ENCODE peak calls at places on chromosomes 5 and 9, in six cellular contexts. One of them, this sample, is unnamed. For H3K4me1, the result is how much of the 10 kb centered on the place peaks cover.

GRCh38 chr5:1402611-1403255 is 42.5 kb downstream of the SLC6A3 start:
- DNase-seq in stomach: no peak
- DNase-seq in tibial nerve: no peak
- DNase-seq in uterus: no peak
- DNase-seq in body of pancreas: no peak
- DNase-seq in right lobe of liver: no peak
- DNase-seq in this sample: peak

GRCh38 chr5:67248703-67249589 is 52.3 kb upstream of the CD180 start:
- DNase-seq in stomach: no peak
- DNase-seq in tibial nerve: no peak
- DNase-seq in uterus: no peak
- DNase-seq in body of pancreas: no peak
- DNase-seq in right lobe of liver: no peak
- DNase-seq in this sample: no peak

GRCh38 chr5:102600964-102601363 is 102.2 kb upstream of the SLCO6A1 start:
- DNase-seq in stomach: no peak
- DNase-seq in tibial nerve: no peak
- DNase-seq in uterus: no peak
- DNase-seq in body of pancreas: no peak
- DNase-seq in right lobe of liver: no peak
- DNase-seq in this sample: no peak

GRCh38 chr5:134891473-134891872 is 13.5 kb upstream of the PCBD2 start:
- DNase-seq in stomach: no peak
- DNase-seq in tibial nerve: no peak
- DNase-seq in uterus: no peak
- DNase-seq in body of pancreas: no peak
- DNase-seq in right lobe of liver: no peak
- DNase-seq in this sample: no peak

GRCh38 chr5:54013556-54014157 is 296.7 kb downstream of the ARL15 start:
- DNase-seq in stomach: no peak
- DNase-seq in tibial nerve: peak
- DNase-seq in uterus: no peak
- DNase-seq in body of pancreas: peak
- DNase-seq in right lobe of liver: no peak
- DNase-seq in this sample: peak

GRCh38 chr5:161372682-161373344 is 173.7 kb downstream of the GABRB2 start:
- DNase-seq in stomach: no peak
- DNase-seq in tibial nerve: no peak
- DNase-seq in uterus: no peak
- DNase-seq in body of pancreas: no peak
- DNase-seq in right lobe of liver: no peak
- DNase-seq in this sample: no peak

GRCh38 chr5:37665889-37666288 is 174.0 kb downstream of the GDNF start:
- DNase-seq in stomach: no peak
- DNase-seq in tibial nerve: no peak
- DNase-seq in uterus: no peak
- DNase-seq in body of pancreas: peak
- DNase-seq in right lobe of liver: no peak
- DNase-seq in this sample: peak

GRCh38 chr5:132207783-132208182 is 19.9 kb downstream of the P4HA2 start:
- DNase-seq in stomach: no peak
- DNase-seq in tibial nerve: no peak
- DNase-seq in uterus: no peak
- DNase-seq in body of pancreas: no peak
- DNase-seq in right lobe of liver: peak
- DNase-seq in this sample: no peak

GRCh38 chr9:2119490-2120046 is 104.4 kb downstream of the SMARCA2 start:
- DNase-seq in stomach: no peak
- DNase-seq in tibial nerve: no peak
- DNase-seq in uterus: no peak
- DNase-seq in body of pancreas: no peak
- DNase-seq in right lobe of liver: no peak
- DNase-seq in this sample: no peak

GRCh38 chr9:27414215-27414731 is 109.8 kb upstream of the IFNK start:
- DNase-seq in stomach: peak
- DNase-seq in tibial nerve: no peak
- DNase-seq in uterus: no peak
- DNase-seq in body of pancreas: peak
- DNase-seq in right lobe of liver: no peak
- DNase-seq in this sample: no peak

GRCh38 chr9:77764894-77765780 is 117.0 kb upstream of the GNA14 start:
- DNase-seq in stomach: no peak
- DNase-seq in tibial nerve: no peak
- DNase-seq in uterus: no peak
- DNase-seq in body of pancreas: peak
- DNase-seq in right lobe of liver: no peak
- DNase-seq in this sample: no peak

GRCh38 chr5:6356578-6357164 is 21.7 kb downstream of the MED10 start:
- DNase-seq in stomach: no peak
- DNase-seq in tibial nerve: no peak
- DNase-seq in uterus: no peak
- DNase-seq in body of pancreas: no peak
- DNase-seq in right lobe of liver: no peak
- DNase-seq in this sample: no peak

GRCh38 chr5:42250-42649 is 49.7 kb upstream of the PLEKHG4B start:
- DNase-seq in stomach: no peak
- DNase-seq in tibial nerve: no peak
- DNase-seq in uterus: no peak
- DNase-seq in body of pancreas: peak
- DNase-seq in right lobe of liver: no peak
- DNase-seq in this sample: no peak

GRCh38 chr5:154478224-154478565 is at the start of gene HAND1:
- DNase-seq in stomach: peak
- DNase-seq in tibial nerve: no peak
- DNase-seq in uterus: peak
- DNase-seq in body of pancreas: peak
- DNase-seq in right lobe of liver: no peak
- DNase-seq in this sample: peak

GRCh38 chr9:13358128-13358527 is 78.6 kb upstream of the MPDZ start:
- DNase-seq in stomach: no peak
- DNase-seq in tibial nerve: no peak
- DNase-seq in uterus: no peak
- DNase-seq in body of pancreas: no peak
- DNase-seq in right lobe of liver: no peak
- DNase-seq in this sample: no peak

GRCh38 chr5:51271261-51271660 is 112.0 kb upstream of the ISL1 start:
- DNase-seq in stomach: no peak
- DNase-seq in tibial nerve: no peak
- DNase-seq in uterus: no peak
- DNase-seq in body of pancreas: no peak
- DNase-seq in right lobe of liver: no peak
- DNase-seq in this sample: no peak

GRCh38 chr5:35815089-35815936 is 41.4 kb upstream of the IL7R start:
- DNase-seq in stomach: no peak
- DNase-seq in tibial nerve: no peak
- DNase-seq in uterus: no peak
- DNase-seq in body of pancreas: no peak
- DNase-seq in right lobe of liver: no peak
- DNase-seq in this sample: no peak

GRCh38 chr5:43042176-43042625 is 2.1 kb upstream of the ANXA2R start:
- DNase-seq in stomach: peak
- DNase-seq in tibial nerve: peak
- DNase-seq in uterus: peak
- DNase-seq in body of pancreas: peak
- DNase-seq in right lobe of liver: peak
- DNase-seq in this sample: peak

GRCh38 chr5:101278917-101279316 is 375.8 kb upstream of the ST8SIA4 start:
- DNase-seq in stomach: no peak
- DNase-seq in tibial nerve: no peak
- DNase-seq in uterus: no peak
- DNase-seq in body of pancreas: no peak
- DNase-seq in right lobe of liver: no peak
- DNase-seq in this sample: no peak

GRCh38 chr9:68548241-68548640 is 7.6 kb upstream of the TMEM252 start:
- DNase-seq in stomach: no peak
- DNase-seq in tibial nerve: no peak
- DNase-seq in uterus: no peak
- DNase-seq in body of pancreas: no peak
- DNase-seq in right lobe of liver: no peak
- DNase-seq in this sample: no peak

GRCh38 chr9:80028501-80028900 is 456.7 kb downstream of the TLE4 start:
- DNase-seq in stomach: no peak
- DNase-seq in tibial nerve: no peak
- DNase-seq in uterus: no peak
- DNase-seq in body of pancreas: peak
- DNase-seq in right lobe of liver: no peak
- DNase-seq in this sample: no peak

DNA sequence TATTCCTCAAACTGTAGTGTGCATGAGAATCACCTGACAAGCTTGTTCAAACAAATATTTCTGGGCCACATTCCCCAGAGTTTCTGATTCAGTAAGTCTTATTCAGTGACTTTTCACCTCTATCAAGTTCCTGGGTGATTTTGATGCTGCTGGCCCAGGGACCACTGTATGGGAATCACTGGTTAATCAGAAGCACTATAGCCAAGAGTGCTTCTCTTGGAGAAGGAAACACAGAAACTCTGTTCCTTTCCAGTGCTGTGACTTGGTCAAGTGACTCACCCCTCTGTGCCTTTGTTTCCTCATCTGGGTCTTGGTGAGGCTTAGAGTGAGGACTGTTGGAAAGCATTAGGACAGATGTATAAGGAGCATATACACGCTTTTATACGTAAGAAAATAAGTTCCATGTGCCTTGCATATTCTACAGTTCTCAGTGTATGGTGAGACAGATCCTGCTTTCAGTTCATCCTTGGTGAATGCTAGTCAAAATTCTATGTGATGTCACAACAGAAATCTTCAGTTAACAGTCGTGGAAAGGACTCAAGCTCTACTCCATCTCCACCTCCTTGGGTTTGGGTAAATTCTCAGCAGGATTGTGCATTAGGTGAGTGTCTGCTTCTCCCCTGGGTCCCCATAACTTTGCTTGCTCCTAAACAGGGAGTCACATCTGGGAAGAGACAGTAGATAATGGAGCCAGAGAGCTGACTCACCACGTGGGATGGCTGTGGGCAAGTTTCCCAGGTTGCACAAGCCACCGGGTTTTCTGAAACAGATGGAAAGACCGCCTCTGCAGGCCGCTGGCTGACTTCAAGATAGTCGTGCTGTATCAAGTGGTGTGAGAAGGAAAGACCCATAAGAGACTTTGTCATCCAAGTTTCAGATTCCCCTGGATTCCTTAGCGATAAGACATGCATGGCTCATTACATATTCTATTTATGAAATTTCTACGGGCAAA is 117.0 kb downstream of the NXNL2 start:
- DNase-seq in stomach: peak
- DNase-seq in tibial nerve: peak
- DNase-seq in uterus: peak
- DNase-seq in body of pancreas: peak
- DNase-seq in right lobe of liver: peak
- DNase-seq in this sample: peak
- TF ChIP-seq POLR2A in stomach: no peak
- TF ChIP-seq POLR2A in tibial nerve: no peak
- TF ChIP-seq POLR2A in uterus: no peak
- TF ChIP-seq POLR2A in body of pancreas: no peak
- TF ChIP-seq POLR2A in right lobe of liver: no peak
- TF ChIP-seq POLR2A in this sample: no peak

GRCh38 chr5:157951673-157952373 is 92.9 kb upstream of the CLINT1 start:
- DNase-seq in stomach: no peak
- DNase-seq in tibial nerve: no peak
- DNase-seq in uterus: no peak
- DNase-seq in body of pancreas: no peak
- DNase-seq in right lobe of liver: no peak
- DNase-seq in this sample: no peak
- H3K4me1 ChIP-seq in stomach: under half
- H3K4me1 ChIP-seq in tibial nerve: under half
- H3K4me1 ChIP-seq in uterus: under half
- H3K4me1 ChIP-seq in body of pancreas: under half
- H3K4me1 ChIP-seq in right lobe of liver: under half
- H3K4me1 ChIP-seq in this sample: under half

GRCh38 chr9:98204692-98205091 is 12.3 kb upstream of the CORO2A start:
- DNase-seq in stomach: no peak
- DNase-seq in tibial nerve: no peak
- DNase-seq in uterus: no peak
- DNase-seq in body of pancreas: no peak
- DNase-seq in right lobe of liver: no peak
- DNase-seq in this sample: no peak

GRCh38 chr9:98202252-98202651 is 9.8 kb upstream of the CORO2A start:
- DNase-seq in stomach: no peak
- DNase-seq in tibial nerve: no peak
- DNase-seq in uterus: no peak
- DNase-seq in body of pancreas: no peak
- DNase-seq in right lobe of liver: no peak
- DNase-seq in this sample: no peak

GRCh38 chr9:98201102-98201501 is 8.7 kb upstream of the CORO2A start:
- DNase-seq in stomach: no peak
- DNase-seq in tibial nerve: no peak
- DNase-seq in uterus: no peak
- DNase-seq in body of pancreas: no peak
- DNase-seq in right lobe of liver: no peak
- DNase-seq in this sample: no peak

GRCh38 chr9:98201749-98202148 is 9.3 kb upstream of the CORO2A start:
- DNase-seq in stomach: no peak
- DNase-seq in tibial nerve: no peak
- DNase-seq in uterus: no peak
- DNase-seq in body of pancreas: no peak
- DNase-seq in right lobe of liver: peak
- DNase-seq in this sample: no peak

GRCh38 chr9:98203153-98203552 is 10.7 kb upstream of the CORO2A start:
- DNase-seq in stomach: no peak
- DNase-seq in tibial nerve: no peak
- DNase-seq in uterus: no peak
- DNase-seq in body of pancreas: no peak
- DNase-seq in right lobe of liver: no peak
- DNase-seq in this sample: no peak
- TF ChIP-seq POLR2A in stomach: no peak
- TF ChIP-seq POLR2A in tibial nerve: no peak
- TF ChIP-seq POLR2A in uterus: no peak
- TF ChIP-seq POLR2A in body of pancreas: no peak
- TF ChIP-seq POLR2A in right lobe of liver: no peak
- TF ChIP-seq POLR2A in this sample: no peak

GRCh38 chr5:147305147-147305546 is 70.3 kb downstream of the STK32A start:
- DNase-seq in stomach: no peak
- DNase-seq in tibial nerve: no peak
- DNase-seq in uterus: no peak
- DNase-seq in body of pancreas: no peak
- DNase-seq in right lobe of liver: no peak
- DNase-seq in this sample: no peak
- H3K4me1 ChIP-seq in stomach: under half
- H3K4me1 ChIP-seq in tibial nerve: under half
- H3K4me1 ChIP-seq in uterus: under half
- H3K4me1 ChIP-seq in body of pancreas: under half
- H3K4me1 ChIP-seq in right lobe of liver: under half
- H3K4me1 ChIP-seq in this sample: under half

GRCh38 chr5:126354012-126354856 is 69.0 kb upstream of the GRAMD2B start:
- DNase-seq in stomach: no peak
- DNase-seq in tibial nerve: peak
- DNase-seq in uterus: no peak
- DNase-seq in body of pancreas: no peak
- DNase-seq in right lobe of liver: no peak
- DNase-seq in this sample: no peak
- TF ChIP-seq POLR2A in stomach: no peak
- TF ChIP-seq POLR2A in tibial nerve: no peak
- TF ChIP-seq POLR2A in uterus: no peak
- TF ChIP-seq POLR2A in body of pancreas: no peak
- TF ChIP-seq POLR2A in right lobe of liver: no peak
- TF ChIP-seq POLR2A in this sample: peak